ENCODE peak calls at places on chromosomes 12 and 14, in six cellular contexts. O, P, T, Z, J and N are unnamed samples.
A peak's percentile ranks its signal among the peaks of the same experiment; 100 is the strongest.

GRCh38 chr12:98856897-98857540 is 211.9 kb downstream of the APAF1 start:
- DNase-seq in O (no peak), P (peak; percentile 93), T (no peak), Z (no peak), J (no peak), N (no peak)

GRCh38 chr14:103122578-103123127 is 608 bp upstream of the TNFAIP2 start:
- DNase-seq in O (no peak), P (peak; percentile 78), T (no peak), Z (no peak), J (no peak), N (no peak)

GRCh38 chr12:85468356-85469157 is 188.5 kb downstream of the ALX1 start:
- DNase-seq in O (peak; percentile 55), P (peak; percentile 70), T (peak; percentile 67), Z (no peak), J (peak; percentile 68), N (no peak)

GRCh38 chr12:2084553-2085296 is 31.9 kb downstream of the CACNA1C start:
- DNase-seq in O (no peak), P (peak; percentile 73), T (peak; percentile 80), Z (no peak), J (peak; percentile 89), N (peak; percentile 88)

GRCh38 chr14:105181542-105182295 is 607 bp upstream of the NUDT14 start:
- DNase-seq in O (no peak), P (no peak), T (no peak), Z (no peak), J (no peak), N (no peak)

GRCh38 chr14:101123639-101124525 is 220.4 kb upstream of the RTL1 start:
- DNase-seq in O (no peak), P (peak; percentile 22), T (no peak), Z (no peak), J (no peak), N (peak; percentile 63)

GRCh38 chr14:103074699-103075341 is 9.2 kb upstream of the LBHD2 start:
- DNase-seq in O (peak; percentile 35), P (peak; percentile 74), T (no peak), Z (no peak), J (no peak), N (no peak)

GRCh38 chr14:94180655-94181271 is 6.6 kb downstream of the PPP4R4 start:
- DNase-seq in O (peak; percentile 35), P (peak; percentile 36), T (peak; percentile 51), Z (no peak), J (peak; percentile 42), N (no peak)

GRCh38 chr12:113096675-113097461 is 38.7 kb downstream of the RASAL1 start:
- DNase-seq in O (no peak), P (no peak), T (no peak), Z (no peak), J (no peak), N (no peak)

GRCh38 chr14:73729556-73730265 is 15.5 kb upstream of the PNMA1 start:
- DNase-seq in O (no peak), P (no peak), T (no peak), Z (peak; percentile 57), J (no peak), N (no peak)

GRCh38 chr12:91819132-91819447 is 326.6 kb downstream of the BTG1 start:
- DNase-seq in O (no peak), P (no peak), T (no peak), Z (no peak), J (no peak), N (no peak)

GRCh38 chr12:53365245-53365904 is 14.6 kb upstream of the SP1 start:
- DNase-seq in O (no peak), P (peak; percentile 23), T (peak; percentile 20), Z (no peak), J (peak; percentile 49), N (no peak)

GRCh38 chr12:94079965-94080683 is 68.3 kb upstream of the PLXNC1 start:
- DNase-seq in O (no peak), P (no peak), T (no peak), Z (no peak), J (no peak), N (no peak)

GRCh38 chr12:40137252-40137651 is 31.4 kb upstream of the SLC2A13 start:
- DNase-seq in O (peak; percentile 7), P (peak; percentile 24), T (peak; percentile 2), Z (no peak), J (peak; percentile 6), N (no peak)

GRCh38 chr12:8890313-8891084 is 23.8 kb upstream of the PHC1 start:
- DNase-seq in O (peak; percentile 73), P (peak; percentile 11), T (peak; percentile 65), Z (peak; percentile 74), J (peak; percentile 22), N (no peak)

GRCh38 chr12:69435644-69436043 is 34.5 kb upstream of the FRS2 start:
- DNase-seq in O (no peak), P (no peak), T (no peak), Z (no peak), J (peak; percentile 35), N (no peak)